ENCODE peak calls at places on chromosomes 6 and 20, in nine cellular contexts. One of them, this sample, is unnamed.

GRCh38 chr20:58071500-58071804 is 157.0 kb downstream of the ANKRD60 start:
- DNase-seq in tibial nerve: no peak
- DNase-seq in GM12865: no peak
- DNase-seq in GM06990: no peak
- DNase-seq in KBM-7: no peak
- DNase-seq in mesenteric fat pad: no peak
- DNase-seq in T-cell: no peak
- DNase-seq in hippocampal formation: no peak
- DNase-seq in iris pigment epithelial cell: no peak
- DNase-seq in this sample: no peak

GRCh38 chr20:4853004-4853403 is 131.3 kb downstream of the PRND start:
- DNase-seq in T-cell: no peak
- DNase-seq in GM12865: no peak
- DNase-seq in mesenteric fat pad: no peak
- DNase-seq in GM06990: no peak
- DNase-seq in iris pigment epithelial cell: no peak
- DNase-seq in tibial nerve: no peak
- DNase-seq in KBM-7: no peak
- DNase-seq in hippocampal formation: no peak
- DNase-seq in this sample: no peak

GRCh38 chr6:170124150-170124549 is 166.7 kb downstream of the DLL1 start:
- DNase-seq in mesenteric fat pad: no peak
- DNase-seq in KBM-7: no peak
- DNase-seq in GM06990: no peak
- DNase-seq in hippocampal formation: no peak
- DNase-seq in T-cell: no peak
- DNase-seq in tibial nerve: no peak
- DNase-seq in iris pigment epithelial cell: no peak
- DNase-seq in GM12865: no peak
- DNase-seq in this sample: no peak

GRCh38 chr6:41781302-41781711 is 725 bp downstream of the PRICKLE4 start:
- DNase-seq in GM12865: no peak
- DNase-seq in hippocampal formation: no peak
- DNase-seq in tibial nerve: no peak
- DNase-seq in iris pigment epithelial cell: no peak
- DNase-seq in KBM-7: peak
- DNase-seq in mesenteric fat pad: no peak
- DNase-seq in T-cell: no peak
- DNase-seq in GM06990: no peak
- DNase-seq in this sample: no peak

GRCh38 chr6:131754088-131754487 is 43.3 kb upstream of the CTAGE9 start:
- DNase-seq in GM06990: no peak
- DNase-seq in KBM-7: no peak
- DNase-seq in hippocampal formation: no peak
- DNase-seq in mesenteric fat pad: no peak
- DNase-seq in T-cell: no peak
- DNase-seq in GM12865: no peak
- DNase-seq in iris pigment epithelial cell: peak
- DNase-seq in tibial nerve: no peak
- DNase-seq in this sample: peak

GRCh38 chr6:145669627-145670034 is 65.7 kb downstream of the EPM2A start:
- DNase-seq in T-cell: no peak
- DNase-seq in mesenteric fat pad: no peak
- DNase-seq in KBM-7: no peak
- DNase-seq in GM06990: no peak
- DNase-seq in tibial nerve: no peak
- DNase-seq in hippocampal formation: no peak
- DNase-seq in iris pigment epithelial cell: peak
- DNase-seq in GM12865: no peak
- DNase-seq in this sample: peak

GRCh38 chr6:34969662-34970265 is 80.7 kb downstream of the ANKS1A start:
- DNase-seq in KBM-7: no peak
- DNase-seq in T-cell: no peak
- DNase-seq in GM12865: no peak
- DNase-seq in mesenteric fat pad: no peak
- DNase-seq in tibial nerve: no peak
- DNase-seq in GM06990: no peak
- DNase-seq in iris pigment epithelial cell: peak
- DNase-seq in hippocampal formation: no peak
- DNase-seq in this sample: no peak

GRCh38 chr20:15561707-15562106 is 1011.5 kb downstream of the KIF16B start:
- DNase-seq in hippocampal formation: peak
- DNase-seq in GM06990: no peak
- DNase-seq in GM12865: no peak
- DNase-seq in iris pigment epithelial cell: no peak
- DNase-seq in T-cell: no peak
- DNase-seq in mesenteric fat pad: no peak
- DNase-seq in tibial nerve: no peak
- DNase-seq in KBM-7: no peak
- DNase-seq in this sample: no peak

GRCh38 chr6:75234126-75234865 is 9.3 kb downstream of the COX7A2 start:
- DNase-seq in T-cell: no peak
- DNase-seq in tibial nerve: no peak
- DNase-seq in GM12865: no peak
- DNase-seq in mesenteric fat pad: no peak
- DNase-seq in KBM-7: no peak
- DNase-seq in GM06990: no peak
- DNase-seq in iris pigment epithelial cell: no peak
- DNase-seq in hippocampal formation: no peak
- DNase-seq in this sample: no peak

GRCh38 chr20:45450097-45450818 is 19.3 kb upstream of the WFDC2 start:
- DNase-seq in hippocampal formation: no peak
- DNase-seq in T-cell: no peak
- DNase-seq in GM06990: no peak
- DNase-seq in iris pigment epithelial cell: peak
- DNase-seq in mesenteric fat pad: no peak
- DNase-seq in GM12865: peak
- DNase-seq in tibial nerve: no peak
- DNase-seq in KBM-7: peak
- DNase-seq in this sample: no peak

GRCh38 chr20:6765469-6766058 is 1.9 kb upstream of the BMP2 start:
- DNase-seq in GM12865: peak
- DNase-seq in iris pigment epithelial cell: peak
- DNase-seq in hippocampal formation: no peak
- DNase-seq in T-cell: no peak
- DNase-seq in KBM-7: peak
- DNase-seq in tibial nerve: no peak
- DNase-seq in mesenteric fat pad: no peak
- DNase-seq in GM06990: no peak
- DNase-seq in this sample: peak

GRCh38 chr20:1872456-1873183 is 22.6 kb upstream of the SIRPA start:
- DNase-seq in mesenteric fat pad: no peak
- DNase-seq in tibial nerve: no peak
- DNase-seq in KBM-7: no peak
- DNase-seq in iris pigment epithelial cell: no peak
- DNase-seq in GM06990: no peak
- DNase-seq in GM12865: no peak
- DNase-seq in hippocampal formation: no peak
- DNase-seq in T-cell: no peak
- DNase-seq in this sample: no peak

GRCh38 chr6:43355862-43356590 is 13.4 kb downstream of the ZNF318 start:
- DNase-seq in iris pigment epithelial cell: peak
- DNase-seq in KBM-7: peak
- DNase-seq in GM12865: no peak
- DNase-seq in T-cell: no peak
- DNase-seq in hippocampal formation: no peak
- DNase-seq in GM06990: no peak
- DNase-seq in tibial nerve: no peak
- DNase-seq in mesenteric fat pad: no peak
- DNase-seq in this sample: no peak

GRCh38 chr6:49416195-49416594 is 46.9 kb downstream of the MMUT start:
- DNase-seq in mesenteric fat pad: no peak
- DNase-seq in GM06990: no peak
- DNase-seq in hippocampal formation: no peak
- DNase-seq in iris pigment epithelial cell: no peak
- DNase-seq in T-cell: no peak
- DNase-seq in tibial nerve: no peak
- DNase-seq in KBM-7: no peak
- DNase-seq in GM12865: no peak
- DNase-seq in this sample: no peak

GRCh38 chr6:102298066-102298465 is 904.6 kb downstream of the GRIK2 start:
- DNase-seq in GM12865: no peak
- DNase-seq in iris pigment epithelial cell: no peak
- DNase-seq in tibial nerve: no peak
- DNase-seq in GM06990: no peak
- DNase-seq in hippocampal formation: no peak
- DNase-seq in T-cell: no peak
- DNase-seq in KBM-7: no peak
- DNase-seq in mesenteric fat pad: no peak
- DNase-seq in this sample: no peak

GRCh38 chr6:122736166-122736565 is 43.4 kb upstream of the FABP7 start:
- DNase-seq in hippocampal formation: no peak
- DNase-seq in GM12865: no peak
- DNase-seq in GM06990: no peak
- DNase-seq in T-cell: no peak
- DNase-seq in tibial nerve: no peak
- DNase-seq in KBM-7: no peak
- DNase-seq in mesenteric fat pad: no peak
- DNase-seq in iris pigment epithelial cell: no peak
- DNase-seq in this sample: no peak

This sample was measured in AG04450.